ENCODE peak calls at places on chromosomes 12 and 14, in six cellular contexts. Y is HCT116, C is GM20000, J is astrocyte of the spinal cord, E is mammary epithelial cell, B is astrocyte of the cerebellum. T is an unnamed sample.

GRCh38 chr12:104695453-104696148 is 238.9 kb downstream of the CHST11 start:
- DNase-seq in Y (no peak), C (peak; percentile 49), J (peak; percentile 98), E (peak; percentile 78), B (peak; percentile 94), T (no peak)

GRCh38 chr14:96727076-96727475 is 70.1 kb upstream of the VRK1 start:
- DNase-seq in Y (no peak), C (no peak), J (no peak), E (no peak), B (no peak), T (no peak)

GRCh38 chr12:31231611-31232360 is 94.2 kb downstream of the SINHCAF start:
- DNase-seq in Y (no peak), C (no peak), J (no peak), E (peak; percentile 21), B (no peak), T (no peak)

GRCh38 chr14:30988509-30988908 is 36.9 kb upstream of the AP4S1 start:
- DNase-seq in Y (no peak), C (no peak), J (peak; percentile 43), E (no peak), B (no peak), T (no peak)

GRCh38 chr12:22459872-22460490 is 84.4 kb downstream of the C2CD5 start:
- DNase-seq in Y (peak; percentile 26), C (peak; percentile 21), J (peak; percentile 53), E (peak; percentile 48), B (no peak), T (no peak)

GRCh38 chr12:4138051-4138450 is 135.5 kb upstream of the CCND2 start:
- DNase-seq in Y (no peak), C (no peak), J (no peak), E (no peak), B (no peak), T (no peak)

GRCh38 chr14:35504260-35504659 is 29.7 kb upstream of the INSM2 start:
- DNase-seq in Y (no peak), C (no peak), J (no peak), E (no peak), B (no peak), T (no peak)

GRCh38 chr12:107310621-107311020 is 217.3 kb upstream of the CRY1 start:
- DNase-seq in Y (no peak), C (no peak), J (no peak), E (no peak), B (no peak), T (no peak)

GRCh38 chr12:32585680-32586079 is 93.4 kb upstream of the DNM1L start:
- DNase-seq in Y (no peak), C (no peak), J (no peak), E (no peak), B (no peak), T (no peak)

GRCh38 chr14:34254031-34254430 is 208.0 kb downstream of the SPTSSA start:
- DNase-seq in Y (no peak), C (no peak), J (no peak), E (peak; percentile 29), B (no peak), T (no peak)

GRCh38 chr12:107526555-107527180 is 158.9 kb upstream of the PWP1 start:
- DNase-seq in Y (no peak), C (no peak), J (no peak), E (no peak), B (no peak), T (no peak)

GRCh38 chr14:68888025-68888850 is 90.9 kb downstream of the ACTN1 start:
- DNase-seq in Y (no peak), C (no peak), J (peak; percentile 23), E (peak; percentile 58), B (no peak), T (no peak)

GRCh38 chr12:53502331-53502730 is 1.2 kb downstream of the TARBP2 start:
- DNase-seq in Y (no peak), C (no peak), J (no peak), E (no peak), B (no peak), T (no peak)

GRCh38 chr14:103501041-103501870 is 21.4 kb downstream of the CKB start:
- DNase-seq in Y (no peak), C (peak; percentile 2), J (no peak), E (no peak), B (no peak), T (no peak)

GRCh38 chr12:31591308-31591901 is 469 bp upstream of the DENND5B start:
- DNase-seq in Y (no peak), C (peak; percentile 50), J (peak; percentile 32), E (no peak), B (no peak), T (peak; percentile 18)

GRCh38 chr12:132941336-132941954 is 14.7 kb downstream of the ZNF605 start:
- DNase-seq in Y (no peak), C (no peak), J (no peak), E (no peak), B (no peak), T (no peak)

GRCh38 chr12:72586456-72586855 is 314.3 kb downstream of the TRHDE start:
- DNase-seq in Y (no peak), C (no peak), J (no peak), E (no peak), B (no peak), T (no peak)

GRCh38 chr12:121048442-121048841 is 9.4 kb upstream of the OASL start:
- DNase-seq in Y (no peak), C (no peak), J (no peak), E (no peak), B (no peak), T (no peak)

GRCh38 chr14:98940693-98941437 is 331.1 kb downstream of the BCL11B start:
- DNase-seq in Y (no peak), C (no peak), J (no peak), E (no peak), B (no peak), T (no peak)

GRCh38 chr12:553216-554000 is 93.7 kb downstream of the B4GALNT3 start:
- DNase-seq in Y (no peak), C (no peak), J (no peak), E (no peak), B (no peak), T (no peak)

GRCh38 chr14:61774861-61775260 is 12.6 kb downstream of the SNAPC1 start:
- DNase-seq in Y (no peak), C (no peak), J (no peak), E (no peak), B (no peak), T (no peak)

GRCh38 chr12:116880213-116880816 is 926 bp downstream of the HRK start:
- DNase-seq in Y (no peak), C (no peak), J (peak; percentile 41), E (peak; percentile 18), B (no peak), T (no peak)

GRCh38 chr12:93937812-93938211 is 210.6 kb upstream of the PLXNC1 start:
- DNase-seq in Y (no peak), C (no peak), J (no peak), E (no peak), B (no peak), T (no peak)

GRCh38 chr12:111353026-111353425 is 15.9 kb downstream of the PHETA1 start:
- DNase-seq in Y (no peak), C (no peak), J (no peak), E (no peak), B (no peak), T (no peak)

GRCh38 chr12:58981961-58982360 is 61.7 kb upstream of the LRIG3 start:
- DNase-seq in Y (no peak), C (no peak), J (no peak), E (no peak), B (no peak), T (no peak)

GRCh38 chr14:68621400-68622365 is 171.2 kb downstream of the ZFP36L1 start:
- DNase-seq in Y (no peak), C (no peak), J (peak; percentile 70), E (no peak), B (peak; percentile 32), T (no peak)

GRCh38 chr12:89350661-89351488 is 1.4 kb downstream of the DUSP6 start:
- DNase-seq in Y (no peak), C (peak; percentile 36), J (peak; percentile 34), E (peak; percentile 16), B (no peak), T (no peak)

DNA sequence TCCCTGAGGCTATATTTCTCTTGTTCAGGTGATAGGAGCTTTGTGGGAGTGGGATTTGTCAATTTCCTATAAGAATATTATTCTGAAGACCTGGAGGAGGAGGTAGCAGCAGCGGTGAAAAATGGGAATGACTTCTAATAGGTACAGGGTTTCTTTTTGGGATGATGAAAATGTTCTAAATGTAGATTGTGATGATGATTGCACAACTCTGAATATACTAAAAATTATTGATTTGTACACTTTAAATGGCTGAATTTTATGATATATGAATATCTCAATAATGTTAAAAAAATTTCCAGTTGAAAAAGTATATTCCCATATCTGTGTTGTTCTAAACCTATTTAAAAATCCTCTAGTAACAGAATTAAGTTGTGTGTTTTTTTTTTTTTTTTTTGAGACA is 22.8 kb downstream of the HSD17B6 start:
- DNase-seq in Y (no peak), C (no peak), J (no peak), E (no peak), B (no peak), T (no peak)
- TF ChIP-seq CTCF in Y (no peak), C (no peak), J (no peak), E (no peak), B (no peak), T (no peak)

GRCh38 chr14:23727566-23728335 is 91.6 kb downstream of the DHRS2 start:
- DNase-seq in Y (peak; percentile 56), C (peak; percentile 59), J (peak; percentile 24), E (peak; percentile 43), B (peak; percentile 4), T (no peak)

GRCh38 chr14:23728791-23729190 is 92.6 kb downstream of the DHRS2 start:
- DNase-seq in Y (no peak), C (no peak), J (no peak), E (no peak), B (no peak), T (no peak)

GRCh38 chr14:23725980-23726746 is 90.0 kb downstream of the DHRS2 start:
- DNase-seq in Y (no peak), C (no peak), J (no peak), E (no peak), B (no peak), T (no peak)

GRCh38 chr14:23725528-23725927 is 89.4 kb downstream of the DHRS2 start:
- DNase-seq in Y (no peak), C (no peak), J (no peak), E (no peak), B (no peak), T (no peak)

GRCh38 chr14:23729720-23730387 is 93.7 kb downstream of the DHRS2 start:
- DNase-seq in Y (no peak), C (no peak), J (no peak), E (no peak), B (no peak), T (no peak)
- TF ChIP-seq CTCF in Y (peak; percentile 35), C (no peak), J (no peak), E (peak; percentile 22), B (no peak), T (peak; percentile 9)

DNA sequence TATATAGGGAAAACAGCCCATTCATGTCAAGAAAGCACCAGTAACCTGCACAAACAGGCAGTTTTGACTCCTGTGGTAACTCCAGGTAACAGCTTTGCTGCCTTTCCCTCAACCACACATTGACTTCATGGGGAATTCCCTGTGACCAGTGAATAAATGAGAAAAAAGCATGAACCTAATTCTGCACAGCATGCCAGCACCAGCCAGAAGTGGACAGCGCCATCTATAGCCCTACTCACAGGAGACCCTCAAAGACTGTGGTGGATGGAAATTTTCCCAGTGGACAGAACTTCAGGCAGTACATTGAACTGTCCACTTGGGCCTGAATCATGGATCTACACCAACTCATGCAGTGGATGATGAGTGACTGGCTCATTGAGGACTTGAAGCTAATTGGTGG is 152.1 kb downstream of the SLC8A3 start:
- DNase-seq in Y (no peak), C (no peak), J (no peak), E (peak; percentile 51), B (no peak), T (no peak)
- TF ChIP-seq CTCF in Y (peak; percentile 12), C (no peak), J (no peak), E (peak; percentile 18), B (peak; percentile 16), T (peak; percentile 22)

GRCh38 chr12:96070670-96071279 is 35.4 kb upstream of the LTA4H start:
- DNase-seq in Y (no peak), C (peak; percentile 29), J (peak; percentile 25), E (peak; percentile 25), B (no peak), T (no peak)
- TF ChIP-seq CTCF in Y (peak; percentile 48), C (no peak), J (no peak), E (peak; percentile 44), B (no peak), T (no peak)

T was measured in progenitor cell of endocrine pancreas.